ENCODE peak calls at places on chromosomes 2 and 18, in five cellular contexts. Z, D, G, P and H are unnamed samples.

GRCh38 chr18:44411971-44412370 is 268.7 kb upstream of the SETBP1 start:
- DNase-seq in Z (no peak), G (no peak), D (no peak), P (peak), H (no peak)

GRCh38 chr18:74283255-74283554 is 8.6 kb downstream of the CYB5A start:
- DNase-seq in Z (no peak), P (no peak), G (no peak), D (no peak), H (no peak)

GRCh38 chr18:3265564-3266033 is 3.7 kb downstream of the MYL12B start:
- DNase-seq in D (no peak), G (no peak), Z (no peak), P (peak), H (no peak)

GRCh38 chr2:209471037-209471436 is 47.2 kb downstream of the MAP2 start:
- DNase-seq in D (no peak), G (no peak), Z (no peak), P (peak), H (no peak)

GRCh38 chr18:70659026-70659726 is 370.3 kb downstream of the SOCS6 start:
- DNase-seq in P (peak), Z (no peak), G (no peak), D (no peak), H (peak)

GRCh38 chr2:72649810-72650209 is 176.0 kb downstream of the EXOC6B start:
- DNase-seq in G (no peak), D (no peak), Z (no peak), P (no peak), H (no peak)

GRCh38 chr18:52451252-52451651 is 111.3 kb downstream of the DCC start:
- DNase-seq in Z (no peak), G (no peak), P (no peak), D (no peak), H (no peak)

GRCh38 chr18:35005963-35006577 is 35.1 kb upstream of the MAPRE2 start:
- DNase-seq in G (peak), D (peak), Z (peak), P (peak), H (no peak)

GRCh38 chr2:147442766-147443165 is 402.1 kb upstream of the ACVR2A start:
- DNase-seq in Z (no peak), D (no peak), G (no peak), P (no peak), H (no peak)

GRCh38 chr2:162890690-162891311 is 52.2 kb upstream of the KCNH7 start:
- DNase-seq in P (peak), Z (peak), D (peak), G (no peak), H (no peak)

GRCh38 chr2:232455426-232456255 is at the start of gene ALPI:
- DNase-seq in Z (no peak), D (no peak), P (no peak), G (no peak), H (no peak)